ENCODE peak calls at places on chromosomes 5 and 9, in four cellular contexts. J is Peyer's patch, W is spleen, V is stomach. C is an unnamed sample. For H3K36me3, the result is how much of the 10 kb centered on the place peaks cover.

GRCh38 chr5:23631283-23632045 is 124.1 kb downstream of the PRDM9 start:
- DNase-seq in J (no peak), W (no peak), V (no peak), C (no peak)

GRCh38 chr9:32741706-32742105 is 41.6 kb upstream of the TMEM215 start:
- DNase-seq in J (no peak), W (no peak), V (no peak), C (no peak)

GRCh38 chr9:447230-448025 is 232.8 kb downstream of the DOCK8 start:
- DNase-seq in J (no peak), W (no peak), V (no peak), C (no peak)

GRCh38 chr5:132295505-132296411 is 1.6 kb downstream of the SLC22A4 start:
- DNase-seq in J (no peak), W (no peak), V (no peak), C (no peak)

GRCh38 chr5:15587941-15588340 is 88.0 kb downstream of the FBXL7 start:
- DNase-seq in J (no peak), W (no peak), V (no peak), C (no peak)

GRCh38 chr9:36064448-36065037 is 27.8 kb downstream of the RECK start:
- DNase-seq in J (no peak), W (no peak), V (no peak), C (no peak)

GRCh38 chr5:38381361-38381760 is 123.0 kb downstream of the EGFLAM start:
- DNase-seq in J (no peak), W (no peak), V (no peak), C (no peak)

GRCh38 chr5:156824800-156825199 is 25.3 kb upstream of the PPP1R2B start:
- DNase-seq in J (no peak), W (no peak), V (no peak), C (peak)

GRCh38 chr9:112041536-112042243 is 133.4 kb downstream of the SUSD1 start:
- DNase-seq in J (no peak), W (no peak), V (no peak), C (no peak)

GRCh38 chr5:138725153-138725884 is 27.9 kb upstream of the CTNNA1 start:
- DNase-seq in J (no peak), W (no peak), V (peak), C (no peak)

GRCh38 chr5:54637654-54638053 is 120.1 kb downstream of the SNX18 start:
- DNase-seq in J (no peak), W (no peak), V (peak), C (no peak)

GRCh38 chr9:69771775-69772418 is 12.1 kb upstream of the PTAR1 start:
- DNase-seq in J (no peak), W (no peak), V (no peak), C (no peak)

DNA sequence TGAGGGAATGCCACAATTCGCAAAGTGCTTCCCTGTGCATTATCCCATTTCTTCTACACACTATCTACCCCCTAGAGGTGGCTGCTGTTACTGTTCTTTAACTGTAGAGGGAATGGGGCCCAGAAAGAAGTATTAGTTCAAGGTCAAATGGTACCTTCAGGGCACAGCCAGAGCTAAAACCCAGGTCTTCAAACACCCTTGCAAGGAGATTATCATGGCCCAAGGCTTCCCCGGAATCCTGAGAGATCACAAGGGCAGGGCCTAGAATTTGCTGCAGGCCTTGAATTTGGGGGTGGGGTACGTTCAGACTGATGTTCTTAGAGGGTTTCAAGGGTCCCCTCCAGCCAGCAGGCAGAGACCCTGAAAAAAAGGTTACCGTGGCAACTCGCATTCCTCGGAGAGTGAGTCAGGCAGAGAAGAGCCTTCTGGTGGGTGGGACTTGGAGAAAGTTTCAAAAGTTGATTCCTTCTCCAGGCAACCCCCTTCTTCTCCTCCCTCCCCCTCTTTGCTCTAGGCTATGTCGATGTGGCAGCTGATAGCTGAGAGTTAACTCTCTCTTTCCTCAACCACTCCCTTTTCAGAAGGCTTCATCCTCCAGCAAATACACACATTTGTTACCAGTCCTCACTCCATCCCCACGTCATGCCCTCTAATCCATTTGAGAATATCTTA is 1.9 kb downstream of the SPARC start:
- DNase-seq in J (no peak), W (no peak), V (no peak), C (peak)
- TF ChIP-seq POLR2A in J (no peak), W (no peak), V (no peak), C (peak)

GRCh38 chr5:146158255-146158654 is 24.2 kb downstream of the LARS1 start:
- DNase-seq in J (no peak), W (no peak), V (no peak), C (no peak)
- H3K36me3 ChIP-seq in J (half or more), W (half or more), V (under half), C (half or more)

GRCh38 chr5:142309747-142310318 is 15.0 kb downstream of the SPRY4 start:
- DNase-seq in J (no peak), W (no peak), V (no peak), C (no peak)
- TF ChIP-seq POLR2A in J (no peak), W (no peak), V (no peak), C (no peak)

GRCh38 chr5:149215478-149216042 is 56.1 kb upstream of the AFAP1L1 start:
- DNase-seq in J (no peak), W (no peak), V (no peak), C (peak)

GRCh38 chr5:149219584-149219983 is 52.1 kb upstream of the AFAP1L1 start:
- DNase-seq in J (no peak), W (no peak), V (no peak), C (no peak)

GRCh38 chr5:149217096-149217801 is 54.4 kb upstream of the AFAP1L1 start:
- DNase-seq in J (no peak), W (no peak), V (no peak), C (no peak)

GRCh38 chr5:149216515-149216914 is 55.1 kb upstream of the AFAP1L1 start:
- DNase-seq in J (no peak), W (no peak), V (no peak), C (peak)

DNA sequence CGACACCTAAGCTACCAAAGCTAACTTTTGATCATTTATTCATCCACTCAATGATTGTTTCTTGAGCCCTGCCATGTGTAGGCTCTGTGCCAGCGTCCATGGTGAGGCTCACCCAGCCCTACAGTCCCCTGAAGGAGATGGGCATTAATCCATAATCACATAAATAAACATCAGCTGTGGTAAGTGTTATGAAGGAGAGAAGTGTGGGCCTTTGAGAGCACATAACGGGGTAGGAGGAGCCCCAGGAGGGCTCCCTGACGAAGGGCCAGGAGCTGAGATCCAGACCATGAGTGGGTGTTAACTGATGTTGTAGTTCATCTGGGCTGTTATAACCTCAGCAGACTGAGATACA is 53.9 kb upstream of the AFAP1L1 start:
- DNase-seq in J (no peak), W (no peak), V (no peak), C (no peak)
- H3K36me3 ChIP-seq in J (under half), W (under half), V (under half), C (under half)

GRCh38 chr9:114348906-114349482 is 19.3 kb downstream of the ORM2 start:
- DNase-seq in J (no peak), W (peak), V (no peak), C (peak)
- TF ChIP-seq POLR2A in J (no peak), W (no peak), V (no peak), C (no peak)

GRCh38 chr9:127463382-127463781 is 12.1 kb downstream of the LRSAM1 start:
- DNase-seq in J (no peak), W (no peak), V (no peak), C (no peak)

GRCh38 chr9:127458921-127459320 is 7.6 kb downstream of the LRSAM1 start:
- DNase-seq in J (no peak), W (no peak), V (peak), C (peak)

GRCh38 chr9:127467621-127468020 is 16.3 kb downstream of the LRSAM1 start:
- DNase-seq in J (no peak), W (no peak), V (no peak), C (no peak)

GRCh38 chr9:127463891-127464290 is 12.6 kb downstream of the LRSAM1 start:
- DNase-seq in J (no peak), W (no peak), V (no peak), C (no peak)
- H3K36me3 ChIP-seq in J (half or more), W (half or more), V (under half), C (under half)

GRCh38 chr5:108381955-108382783 is at the start of gene FBXL17:
- DNase-seq in J (peak), W (peak), V (peak), C (peak)
- TF ChIP-seq POLR2A in J (peak), W (peak), V (no peak), C (peak)

DNA sequence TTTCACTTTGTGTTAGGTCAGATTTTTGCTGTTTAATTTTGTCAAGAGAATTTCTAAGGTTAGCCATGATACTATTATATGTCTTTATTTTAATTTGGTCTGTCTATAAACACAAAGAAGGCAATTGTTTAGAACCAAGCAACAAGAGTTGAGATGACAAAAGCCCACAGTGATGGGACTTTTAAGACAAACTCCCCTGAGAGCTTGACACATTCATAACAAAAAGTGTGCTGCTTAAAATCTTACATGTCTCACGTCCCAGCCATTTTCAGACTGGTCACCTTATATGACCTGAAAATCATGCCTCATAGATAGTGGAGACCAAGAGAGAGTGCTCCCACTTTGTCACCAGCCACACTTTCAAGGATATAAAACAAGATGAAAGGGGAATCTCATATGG is 21.6 kb upstream of the NNT start:
- DNase-seq in J (no peak), W (no peak), V (no peak), C (no peak)
- H3K36me3 ChIP-seq in J (under half), W (under half), V (under half), C (under half)